ENCODE peak calls at places on chromosome 20, in ten cellular contexts. J is HCT116, M is A673, N is fibroblast of pulmonary artery, H is LNCaP clone FGC, B is IMR-90, G is astrocyte of the spinal cord, L is GM12864, R is adrenal gland, A is tibial nerve. C is an unnamed sample.

GRCh38 chr20:2799688-2800589 is 488 bp downstream of the CPXM1 start:
- DNase-seq in R (no peak), A (no peak), M (peak; percentile 36), J (no peak), G (peak; percentile 16), N (no peak), L (no peak), H (no peak), B (peak; percentile 7), C (no peak)

GRCh38 chr20:19907326-19908056 is 109.7 kb upstream of the NAA20 start:
- DNase-seq in N (peak; percentile 54), R (peak; percentile 51), M (no peak), J (no peak), G (no peak), A (no peak), B (no peak), H (no peak), L (no peak), C (peak; percentile 27)

GRCh38 chr20:3420211-3420707 is 12.8 kb upstream of the DNAAF9 start:
- DNase-seq in R (peak; percentile 58), H (peak; percentile 49), A (peak; percentile 38), L (peak; percentile 73), B (peak; percentile 41), M (peak; percentile 86), J (no peak), N (peak; percentile 95), G (peak; percentile 10), C (peak; percentile 82)

GRCh38 chr20:59402697-59403096 is 102.3 kb downstream of the EDN3 start:
- DNase-seq in M (no peak), N (no peak), B (no peak), J (no peak), R (no peak), L (no peak), A (no peak), G (no peak), H (no peak), C (peak; percentile 5)

GRCh38 chr20:57888591-57888990 is 178.8 kb upstream of the PMEPA1 start:
- DNase-seq in B (no peak), A (no peak), H (no peak), L (no peak), J (no peak), N (no peak), R (no peak), M (no peak), G (no peak), C (no peak)

GRCh38 chr20:35232575-35232974 is 6.1 kb downstream of the MMP24 start:
- DNase-seq in N (peak; percentile 40), M (no peak), A (no peak), H (no peak), B (peak; percentile 75), J (no peak), L (no peak), G (peak; percentile 76), R (no peak), C (peak; percentile 45)

GRCh38 chr20:1301031-1301529 is 27.9 kb downstream of the SDCBP2 start:
- DNase-seq in J (peak; percentile 18), N (peak; percentile 69), G (peak; percentile 66), H (no peak), B (peak; percentile 75), R (no peak), M (no peak), L (no peak), A (no peak), C (peak; percentile 62)

GRCh38 chr20:10747019-10747418 is 73.2 kb upstream of the JAG1 start:
- DNase-seq in M (peak; percentile 22), H (peak; percentile 23), A (no peak), J (no peak), N (peak; percentile 27), R (no peak), G (no peak), B (no peak), L (no peak), C (no peak)

GRCh38 chr20:35135867-35136586 is 11.1 kb downstream of the EDEM2 start:
- DNase-seq in N (peak; percentile 89), G (peak; percentile 44), L (no peak), J (no peak), B (peak; percentile 61), M (no peak), R (peak; percentile 70), A (peak; percentile 48), H (no peak), C (peak; percentile 87)

GRCh38 chr20:60057123-60057865 is 99.1 kb downstream of the CDH26 start:
- DNase-seq in H (peak; percentile 43), M (peak; percentile 86), J (peak; percentile 36), N (peak; percentile 60), G (peak; percentile 70), B (peak; percentile 65), R (peak; percentile 69), L (peak; percentile 36), A (peak; percentile 65), C (peak; percentile 73)

DNA sequence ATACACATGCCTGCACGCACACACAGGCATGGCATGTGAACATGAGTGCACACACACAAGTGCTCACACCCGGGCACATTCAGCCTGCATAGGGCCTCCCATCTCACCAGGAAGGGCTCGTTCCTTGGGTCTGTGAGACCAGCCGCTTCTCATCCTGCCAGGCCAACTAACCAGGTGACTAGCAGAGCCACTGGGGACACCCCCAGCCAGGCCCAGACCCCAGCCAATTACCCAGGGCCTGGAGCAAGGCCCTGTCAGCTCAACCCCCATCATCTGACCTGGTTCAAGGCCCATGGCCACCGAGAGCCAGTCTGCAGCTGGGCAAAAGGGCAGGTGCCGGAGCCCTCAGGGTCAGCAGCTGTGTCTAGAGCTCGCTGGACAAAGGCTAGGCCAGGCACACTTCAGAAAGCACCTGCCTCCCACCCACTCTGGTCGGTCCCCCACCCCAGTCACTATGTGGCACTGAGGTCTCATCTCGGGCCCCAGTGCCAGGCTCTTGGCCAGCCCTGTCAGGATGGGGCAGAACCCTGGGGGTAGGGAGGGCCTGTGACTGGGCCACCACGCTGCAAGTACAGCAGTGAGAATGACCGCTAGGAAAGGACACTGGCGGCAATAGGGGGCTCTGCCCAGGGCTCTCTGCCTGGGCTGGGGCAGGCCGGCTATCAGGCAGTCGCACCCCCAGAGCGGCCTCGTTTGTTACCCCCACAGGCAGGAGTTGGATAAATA is 26.8 kb upstream of the MRGBP start:
- DNase-seq in R (no peak), J (no peak), L (no peak), H (no peak), M (no peak), N (no peak), A (no peak), B (no peak), G (no peak), C (no peak)
- H3K4me3 ChIP-seq in R (no peak overlapping the region), J (no peak overlapping the region), L (no peak overlapping the region), H (no peak overlapping the region), M (peak overlapping the region; percentile 76), N (no peak overlapping the region), A (no peak overlapping the region), B (no peak overlapping the region), G (no peak overlapping the region), C (no peak overlapping the region)

DNA sequence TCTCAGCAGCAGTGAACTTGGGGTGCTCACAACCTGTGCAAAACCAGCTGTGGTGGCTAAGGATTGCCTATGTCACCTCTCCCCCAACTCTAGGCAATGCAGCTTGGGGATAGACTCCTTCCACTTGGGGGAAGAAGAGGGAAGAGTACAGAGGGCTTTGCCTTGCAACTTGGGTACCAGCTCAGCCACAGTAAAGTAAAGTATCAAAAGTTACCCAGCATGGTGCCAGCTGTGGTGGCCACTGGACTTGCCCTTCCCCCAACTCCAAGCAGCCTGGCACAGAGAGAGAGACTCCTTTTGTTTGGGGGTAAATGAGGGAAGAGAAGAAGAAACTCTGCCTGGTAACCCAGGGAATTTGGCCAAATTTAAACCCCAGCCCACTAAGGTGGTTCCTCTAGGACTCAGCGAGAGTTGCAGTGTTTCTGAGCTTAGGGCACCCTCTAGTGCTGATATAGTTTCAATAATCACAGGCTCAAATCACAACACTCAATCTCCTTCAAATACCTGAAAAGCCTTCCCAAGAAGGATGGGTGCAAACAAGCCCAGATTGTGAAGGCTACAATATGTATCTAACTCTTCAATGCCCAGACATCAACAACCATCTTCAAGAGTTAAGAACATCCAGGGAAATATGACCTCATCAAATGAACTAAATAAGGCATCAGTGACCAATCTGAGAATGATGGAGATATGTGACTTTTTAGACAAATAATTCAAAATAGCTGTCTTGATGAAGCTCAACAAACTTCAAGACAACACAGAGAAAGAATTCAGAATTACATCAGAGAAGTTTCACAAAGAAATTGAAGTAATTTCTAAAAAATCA is 7.6 kb upstream of the DEFB129 start:
- DNase-seq in G (no peak), N (peak; percentile 21), B (peak; percentile 7), J (peak; percentile 27), R (no peak), A (no peak), H (no peak), L (no peak), M (peak; percentile 60), C (peak; percentile 41)
- TF ChIP-seq CTCF in G (peak; percentile 15), N (peak; percentile 22), B (peak; percentile 43), J (peak; percentile 80), R (no peak), A (no peak), H (peak; percentile 73), L (peak; percentile 21), M (peak; percentile 55), C (peak; percentile 55)

GRCh38 chr20:23609486-23610109 is 3.9 kb upstream of the CST9 start:
- DNase-seq in A (no peak), L (no peak), B (no peak), M (peak; percentile 54), H (no peak), G (no peak), J (no peak), N (no peak), R (no peak), C (peak; percentile 57)
- H3K4me3 ChIP-seq in A (no peak overlapping the region), L (no peak overlapping the region), B (no peak overlapping the region), M (no peak overlapping the region), H (no peak overlapping the region), G (no peak overlapping the region), J (no peak overlapping the region), N (no peak overlapping the region), R (no peak overlapping the region), C (no peak overlapping the region)

GRCh38 chr20:8661229-8662023 is 407.5 kb upstream of the PLCB4 start:
- DNase-seq in B (no peak), R (no peak), M (peak; percentile 21), G (no peak), L (no peak), H (no peak), N (no peak), J (no peak), A (no peak), C (no peak)

GRCh38 chr20:8662433-8662954 is 406.4 kb upstream of the PLCB4 start:
- DNase-seq in A (no peak), L (no peak), R (no peak), N (no peak), B (no peak), J (no peak), G (no peak), M (peak; percentile 35), H (no peak), C (no peak)

GRCh38 chr20:8663424-8663823 is 405.5 kb upstream of the PLCB4 start:
- DNase-seq in L (no peak), N (no peak), A (no peak), R (no peak), J (no peak), M (no peak), H (no peak), G (no peak), B (no peak), C (no peak)

GRCh38 chr20:8667306-8667705 is 401.6 kb upstream of the PLCB4 start:
- DNase-seq in J (no peak), L (no peak), R (no peak), A (peak; percentile 24), G (no peak), B (no peak), N (peak; percentile 79), M (no peak), H (no peak), C (no peak)

DNA sequence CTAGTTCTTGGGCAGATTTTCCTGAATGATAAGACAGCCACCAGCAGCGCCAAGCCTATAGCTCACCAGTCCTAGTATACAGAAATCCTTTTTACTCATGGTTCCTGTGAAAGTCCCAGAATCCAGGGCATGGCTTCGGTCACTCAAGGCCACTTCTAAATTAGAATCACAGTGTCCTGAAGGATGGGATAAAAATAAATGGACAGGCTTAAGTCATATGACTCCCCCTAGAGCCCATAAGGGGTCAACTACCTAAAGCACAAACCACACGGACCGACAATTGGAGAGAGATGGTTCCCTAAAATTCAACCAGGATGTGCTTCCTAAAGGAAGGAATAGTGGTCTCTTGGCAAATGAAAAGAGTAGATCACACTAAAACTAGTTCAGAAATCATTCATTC is 404.1 kb upstream of the PLCB4 start:
- DNase-seq in B (no peak), A (no peak), R (no peak), G (no peak), L (no peak), N (no peak), J (peak; percentile 2), M (no peak), H (no peak), C (no peak)
- TF ChIP-seq CTCF in B (no peak), A (no peak), R (no peak), G (peak; percentile 14), L (no peak), N (no peak), J (no peak), M (peak; percentile 11), H (no peak), C (no peak)

C was measured in choroid plexus epithelial cell.